ENCODE peak calls at places on chromosomes 5 and 9, in eight cellular contexts. One of them, this sample, is unnamed.

GRCh38 chr5:107671742-107672211 is 1.0 kb upstream of the EFNA5 start:
- DNase-seq in trophoblast cell: peak; percentile 70
- DNase-seq in retina: peak; percentile 89
- DNase-seq in substantia nigra: no peak
- DNase-seq in hippocampal formation: no peak
- DNase-seq in central memory CD8-positive, alpha-beta T cell: no peak
- DNase-seq in NK-92 treated with Interleukin-12 subunit alpha and Interleukin-12 subunit beta, amount 100 ng/mL, for 24 hours: no peak
- DNase-seq in activated CD8-positive, alpha-beta T cell treated with anti-CD3 and anti-CD28 coated beads for 36 hours: no peak
- DNase-seq in this sample: no peak

GRCh38 chr9:36874921-36875320 is 159.1 kb downstream of the PAX5 start:
- DNase-seq in trophoblast cell: no peak
- DNase-seq in retina: no peak
- DNase-seq in substantia nigra: no peak
- DNase-seq in hippocampal formation: no peak
- DNase-seq in central memory CD8-positive, alpha-beta T cell: no peak
- DNase-seq in NK-92 treated with Interleukin-12 subunit alpha and Interleukin-12 subunit beta, amount 100 ng/mL, for 24 hours: no peak
- DNase-seq in activated CD8-positive, alpha-beta T cell treated with anti-CD3 and anti-CD28 coated beads for 36 hours: no peak
- DNase-seq in this sample: no peak

GRCh38 chr5:134046801-134047707 is 42.3 kb upstream of the VDAC1 start:
- DNase-seq in trophoblast cell: no peak
- DNase-seq in retina: peak; percentile 54
- DNase-seq in substantia nigra: no peak
- DNase-seq in hippocampal formation: no peak
- DNase-seq in central memory CD8-positive, alpha-beta T cell: no peak
- DNase-seq in NK-92 treated with Interleukin-12 subunit alpha and Interleukin-12 subunit beta, amount 100 ng/mL, for 24 hours: no peak
- DNase-seq in activated CD8-positive, alpha-beta T cell treated with anti-CD3 and anti-CD28 coated beads for 36 hours: no peak
- DNase-seq in this sample: no peak

GRCh38 chr9:94867842-94868312 is 141.4 kb downstream of the AOPEP start:
- DNase-seq in trophoblast cell: peak; percentile 80
- DNase-seq in retina: no peak
- DNase-seq in substantia nigra: no peak
- DNase-seq in hippocampal formation: no peak
- DNase-seq in central memory CD8-positive, alpha-beta T cell: no peak
- DNase-seq in NK-92 treated with Interleukin-12 subunit alpha and Interleukin-12 subunit beta, amount 100 ng/mL, for 24 hours: no peak
- DNase-seq in activated CD8-positive, alpha-beta T cell treated with anti-CD3 and anti-CD28 coated beads for 36 hours: no peak
- DNase-seq in this sample: no peak

GRCh38 chr5:179467441-179467840 is 82.9 kb upstream of the RUFY1 start:
- DNase-seq in trophoblast cell: no peak
- DNase-seq in retina: no peak
- DNase-seq in substantia nigra: no peak
- DNase-seq in hippocampal formation: no peak
- DNase-seq in central memory CD8-positive, alpha-beta T cell: no peak
- DNase-seq in NK-92 treated with Interleukin-12 subunit alpha and Interleukin-12 subunit beta, amount 100 ng/mL, for 24 hours: no peak
- DNase-seq in activated CD8-positive, alpha-beta T cell treated with anti-CD3 and anti-CD28 coated beads for 36 hours: no peak
- DNase-seq in this sample: no peak

GRCh38 chr5:93191426-93191825 is 389.6 kb downstream of the NR2F1-AS1 start:
- DNase-seq in trophoblast cell: no peak
- DNase-seq in retina: no peak
- DNase-seq in substantia nigra: no peak
- DNase-seq in hippocampal formation: no peak
- DNase-seq in central memory CD8-positive, alpha-beta T cell: no peak
- DNase-seq in NK-92 treated with Interleukin-12 subunit alpha and Interleukin-12 subunit beta, amount 100 ng/mL, for 24 hours: no peak
- DNase-seq in activated CD8-positive, alpha-beta T cell treated with anti-CD3 and anti-CD28 coated beads for 36 hours: no peak
- DNase-seq in this sample: no peak

GRCh38 chr5:108661030-108661429 is 86.7 kb upstream of the FER start:
- DNase-seq in trophoblast cell: no peak
- DNase-seq in retina: no peak
- DNase-seq in substantia nigra: no peak
- DNase-seq in hippocampal formation: no peak
- DNase-seq in central memory CD8-positive, alpha-beta T cell: no peak
- DNase-seq in NK-92 treated with Interleukin-12 subunit alpha and Interleukin-12 subunit beta, amount 100 ng/mL, for 24 hours: no peak
- DNase-seq in activated CD8-positive, alpha-beta T cell treated with anti-CD3 and anti-CD28 coated beads for 36 hours: no peak
- DNase-seq in this sample: no peak

GRCh38 chr5:152170350-152170749 is 234.7 kb downstream of the NMUR2 start:
- DNase-seq in trophoblast cell: no peak
- DNase-seq in retina: no peak
- DNase-seq in substantia nigra: no peak
- DNase-seq in hippocampal formation: no peak
- DNase-seq in central memory CD8-positive, alpha-beta T cell: no peak
- DNase-seq in NK-92 treated with Interleukin-12 subunit alpha and Interleukin-12 subunit beta, amount 100 ng/mL, for 24 hours: no peak
- DNase-seq in activated CD8-positive, alpha-beta T cell treated with anti-CD3 and anti-CD28 coated beads for 36 hours: no peak
- DNase-seq in this sample: no peak

GRCh38 chr9:13461588-13461987 is 182.1 kb upstream of the MPDZ start:
- DNase-seq in trophoblast cell: no peak
- DNase-seq in retina: no peak
- DNase-seq in substantia nigra: no peak
- DNase-seq in hippocampal formation: no peak
- DNase-seq in central memory CD8-positive, alpha-beta T cell: no peak
- DNase-seq in NK-92 treated with Interleukin-12 subunit alpha and Interleukin-12 subunit beta, amount 100 ng/mL, for 24 hours: no peak
- DNase-seq in activated CD8-positive, alpha-beta T cell treated with anti-CD3 and anti-CD28 coated beads for 36 hours: no peak
- DNase-seq in this sample: no peak

GRCh38 chr5:66299463-66299862 is 155.4 kb downstream of the SREK1 start:
- DNase-seq in trophoblast cell: no peak
- DNase-seq in retina: no peak
- DNase-seq in substantia nigra: no peak
- DNase-seq in hippocampal formation: no peak
- DNase-seq in central memory CD8-positive, alpha-beta T cell: no peak
- DNase-seq in NK-92 treated with Interleukin-12 subunit alpha and Interleukin-12 subunit beta, amount 100 ng/mL, for 24 hours: no peak
- DNase-seq in activated CD8-positive, alpha-beta T cell treated with anti-CD3 and anti-CD28 coated beads for 36 hours: no peak
- DNase-seq in this sample: no peak

GRCh38 chr5:164967354-164967753 is 1461.9 kb downstream of the MAT2B start:
- DNase-seq in trophoblast cell: no peak
- DNase-seq in retina: no peak
- DNase-seq in substantia nigra: no peak
- DNase-seq in hippocampal formation: no peak
- DNase-seq in central memory CD8-positive, alpha-beta T cell: no peak
- DNase-seq in NK-92 treated with Interleukin-12 subunit alpha and Interleukin-12 subunit beta, amount 100 ng/mL, for 24 hours: no peak
- DNase-seq in activated CD8-positive, alpha-beta T cell treated with anti-CD3 and anti-CD28 coated beads for 36 hours: no peak
- DNase-seq in this sample: no peak

GRCh38 chr5:81579525-81579924 is 171.4 kb downstream of the SSBP2 start:
- DNase-seq in trophoblast cell: peak; percentile 46
- DNase-seq in retina: no peak
- DNase-seq in substantia nigra: no peak
- DNase-seq in hippocampal formation: no peak
- DNase-seq in central memory CD8-positive, alpha-beta T cell: no peak
- DNase-seq in NK-92 treated with Interleukin-12 subunit alpha and Interleukin-12 subunit beta, amount 100 ng/mL, for 24 hours: no peak
- DNase-seq in activated CD8-positive, alpha-beta T cell treated with anti-CD3 and anti-CD28 coated beads for 36 hours: no peak
- DNase-seq in this sample: no peak

GRCh38 chr5:68315679-68316271 is 100.2 kb downstream of the PIK3R1 start:
- DNase-seq in trophoblast cell: peak; percentile 31
- DNase-seq in retina: no peak
- DNase-seq in substantia nigra: no peak
- DNase-seq in hippocampal formation: no peak
- DNase-seq in central memory CD8-positive, alpha-beta T cell: no peak
- DNase-seq in NK-92 treated with Interleukin-12 subunit alpha and Interleukin-12 subunit beta, amount 100 ng/mL, for 24 hours: no peak
- DNase-seq in activated CD8-positive, alpha-beta T cell treated with anti-CD3 and anti-CD28 coated beads for 36 hours: peak; percentile 69
- DNase-seq in this sample: peak; percentile 24

GRCh38 chr9:73349476-73349875 is 197.8 kb downstream of the ANXA1 start:
- DNase-seq in trophoblast cell: peak; percentile 3
- DNase-seq in retina: no peak
- DNase-seq in substantia nigra: no peak
- DNase-seq in hippocampal formation: no peak
- DNase-seq in central memory CD8-positive, alpha-beta T cell: no peak
- DNase-seq in NK-92 treated with Interleukin-12 subunit alpha and Interleukin-12 subunit beta, amount 100 ng/mL, for 24 hours: no peak
- DNase-seq in activated CD8-positive, alpha-beta T cell treated with anti-CD3 and anti-CD28 coated beads for 36 hours: no peak
- DNase-seq in this sample: no peak

GRCh38 chr5:119554597-119554996 is 74.8 kb upstream of the FAM170A start:
- DNase-seq in trophoblast cell: no peak
- DNase-seq in retina: no peak
- DNase-seq in substantia nigra: no peak
- DNase-seq in hippocampal formation: no peak
- DNase-seq in central memory CD8-positive, alpha-beta T cell: no peak
- DNase-seq in NK-92 treated with Interleukin-12 subunit alpha and Interleukin-12 subunit beta, amount 100 ng/mL, for 24 hours: no peak
- DNase-seq in activated CD8-positive, alpha-beta T cell treated with anti-CD3 and anti-CD28 coated beads for 36 hours: no peak
- DNase-seq in this sample: no peak

This sample was measured in naive B cell.